ENCODE peak calls at places on chromosomes 1 and 21, in nine cellular contexts. N, G, Y, B, P, E, W, H and S are unnamed samples.
A peak's percentile ranks its signal among the peaks of the same experiment; 100 is the strongest.

GRCh38 chr1:228882785-228883450 is 147.6 kb downstream of the RHOU start:
- DNase-seq in N (no peak), G (no peak), Y (no peak), B (no peak), P (no peak), E (peak; percentile 16), W (no peak), H (no peak), S (no peak)

GRCh38 chr1:222792744-222793143 is 22.1 kb upstream of the DISP1 start:
- DNase-seq in N (no peak), G (no peak), Y (no peak), B (no peak), P (no peak), E (no peak), W (no peak), H (peak; percentile 38), S (no peak)

GRCh38 chr1:92404661-92405060 is 82.1 kb downstream of the GFI1 start:
- DNase-seq in N (no peak), G (no peak), Y (no peak), B (no peak), P (no peak), E (no peak), W (no peak), H (no peak), S (no peak)

GRCh38 chr1:14778882-14779594 is 180.6 kb downstream of the KAZN start:
- DNase-seq in N (peak; percentile 39), G (no peak), Y (no peak), B (peak; percentile 64), P (no peak), E (no peak), W (no peak), H (peak; percentile 79), S (no peak)

GRCh38 chr1:34779005-34779404 is 2.0 kb upstream of the GJB3 start:
- DNase-seq in N (no peak), G (no peak), Y (no peak), B (no peak), P (no peak), E (no peak), W (no peak), H (no peak), S (no peak)

GRCh38 chr1:165896277-165896676 is 68.9 kb downstream of the UCK2 start:
- DNase-seq in N (no peak), G (no peak), Y (no peak), B (no peak), P (no peak), E (no peak), W (no peak), H (no peak), S (no peak)

GRCh38 chr21:44018813-44019567 is 6.9 kb downstream of the TRAPPC10 start:
- DNase-seq in N (no peak), G (no peak), Y (no peak), B (no peak), P (no peak), E (no peak), W (no peak), H (peak; percentile 65), S (no peak)

GRCh38 chr1:3190256-3191041 is 121.4 kb downstream of the PRDM16 start:
- DNase-seq in N (no peak), G (no peak), Y (no peak), B (no peak), P (no peak), E (no peak), W (no peak), H (no peak), S (no peak)

GRCh38 chr21:29080454-29080930 is 7.0 kb upstream of the CCT8 start:
- DNase-seq in N (no peak), G (no peak), Y (no peak), B (no peak), P (no peak), E (peak; percentile 76), W (no peak), H (no peak), S (no peak)

GRCh38 chr21:37626320-37626719 is 259.7 kb downstream of the DYRK1A start:
- DNase-seq in N (no peak), G (no peak), Y (no peak), B (no peak), P (no peak), E (no peak), W (no peak), H (no peak), S (peak; percentile 8)

GRCh38 chr1:201450721-201451291 is 18.2 kb downstream of the PHLDA3 start:
- DNase-seq in N (no peak), G (peak; percentile 90), Y (no peak), B (no peak), P (peak; percentile 70), E (no peak), W (no peak), H (no peak), S (no peak)

GRCh38 chr1:230276401-230276800 is 149.7 kb downstream of the PGBD5 start:
- DNase-seq in N (no peak), G (no peak), Y (no peak), B (peak; percentile 2), P (no peak), E (peak; percentile 67), W (no peak), H (no peak), S (no peak)

DNA sequence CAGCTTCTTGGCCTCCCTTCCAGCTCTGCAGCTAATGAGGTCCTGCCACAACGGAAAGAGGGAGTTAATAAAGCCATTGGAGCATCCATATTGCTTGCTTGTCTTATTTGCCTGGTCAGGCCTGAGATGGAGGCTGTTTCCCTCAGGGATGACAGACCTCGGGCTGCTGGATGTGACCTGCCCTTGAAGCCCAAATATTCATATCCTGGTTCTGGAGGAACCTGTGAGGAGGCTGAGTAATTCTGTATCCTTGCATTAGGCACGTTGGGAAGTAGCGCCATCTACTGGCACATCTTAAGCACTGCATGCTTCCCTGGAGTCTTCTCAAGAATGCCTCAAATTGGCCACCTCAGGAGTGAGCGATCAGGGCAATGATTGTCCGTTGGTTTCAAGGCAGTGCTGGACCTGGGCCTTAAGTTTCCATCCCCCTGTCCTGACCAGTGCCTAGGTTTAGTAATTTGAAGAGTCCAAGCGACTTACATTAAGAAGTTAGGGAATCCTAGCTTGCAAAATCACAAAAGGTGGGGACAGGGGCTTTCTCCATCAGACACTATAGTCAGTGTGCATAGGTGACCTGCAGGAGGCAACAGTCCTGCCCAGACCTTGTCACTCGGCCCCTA is 13.8 kb upstream of the NASP start:
- DNase-seq in N (peak; percentile 41), G (peak; percentile 87), Y (no peak), B (peak; percentile 79), P (peak; percentile 70), E (peak; percentile 82), W (no peak), H (peak; percentile 79), S (peak; percentile 94)
- TF ChIP-seq POLR2AphosphoS5 in N (no peak), G (no peak), Y (peak; percentile 50), B (peak; percentile 37), P (peak; percentile 64), E (no peak), W (no peak), H (peak; percentile 37), S (peak; percentile 54)

DNA sequence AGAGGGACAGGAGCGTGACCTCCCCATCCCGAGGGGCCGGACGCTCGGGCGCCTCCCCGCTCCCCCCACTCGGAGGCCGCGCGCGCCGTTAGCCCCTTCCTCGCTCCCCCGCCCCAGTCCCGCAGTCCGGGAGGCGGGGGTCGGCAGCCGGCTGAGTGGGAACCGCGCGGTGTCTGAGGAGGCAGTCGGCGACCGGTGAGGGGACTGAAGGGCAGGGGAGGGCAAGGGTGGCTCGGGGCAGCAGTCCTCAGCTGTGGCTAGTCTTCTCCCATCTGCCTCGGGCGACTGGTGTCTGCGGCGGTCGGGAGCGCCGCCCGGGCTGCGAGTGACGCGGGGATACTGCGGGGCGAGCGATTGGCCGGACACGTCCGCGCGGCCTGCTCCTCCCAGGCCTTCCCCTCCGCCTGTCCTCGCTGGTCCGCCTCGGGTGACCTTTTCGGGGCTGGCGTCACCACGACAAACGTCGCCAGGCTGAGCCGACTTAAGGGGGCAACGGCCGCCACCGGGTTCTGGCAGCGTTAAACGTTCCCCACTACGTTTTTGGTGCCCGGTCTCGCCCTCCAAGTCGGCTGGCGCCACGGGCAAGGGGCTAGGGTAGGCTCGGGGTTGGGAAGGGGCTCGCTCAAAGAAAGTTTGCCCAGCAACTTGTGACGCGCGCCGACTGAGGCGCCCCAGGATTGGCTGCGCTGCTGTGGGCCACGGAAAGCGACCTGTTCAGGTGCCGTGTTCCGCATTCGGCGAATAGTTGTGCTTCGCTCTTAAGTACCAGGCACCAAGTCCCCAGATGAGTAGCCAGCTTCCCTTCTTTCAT is 538 bp downstream of the ZNF672 start:
- DNase-seq in N (peak; percentile 77), G (peak; percentile 97), Y (peak; percentile 72), B (peak; percentile 94), P (peak; percentile 90), E (peak; percentile 98), W (no peak), H (peak; percentile 85), S (peak; percentile 97)
- TF ChIP-seq POLR2A in N (peak; percentile 70), G (peak; percentile 80), Y (peak; percentile 68), B (peak; percentile 69), P (peak; percentile 75), E (peak; percentile 57), W (peak; percentile 82), H (peak; percentile 96), S (peak; percentile 83)

GRCh38 chr1:32972814-32973428 is 8.3 kb upstream of the RNF19B start:
- DNase-seq in N (peak; percentile 30), G (peak; percentile 77), Y (no peak), B (peak; percentile 70), P (peak; percentile 49), E (peak; percentile 85), W (no peak), H (no peak), S (no peak)
- TF ChIP-seq POLR2AphosphoS5 in N (no peak), G (peak; percentile 69), Y (no peak), B (peak; percentile 17), P (peak; percentile 11), E (peak; percentile 74), W (no peak), H (no peak), S (peak; percentile 53)

GRCh38 chr1:40697436-40697835 is 5.9 kb downstream of the NFYC start:
- DNase-seq in N (no peak), G (no peak), Y (no peak), B (no peak), P (no peak), E (no peak), W (no peak), H (no peak), S (no peak)

GRCh38 chr1:40703316-40703715 is 11.8 kb downstream of the NFYC start:
- DNase-seq in N (no peak), G (no peak), Y (no peak), B (no peak), P (no peak), E (no peak), W (no peak), H (peak; percentile 34), S (no peak)

GRCh38 chr1:40701684-40702083 is 10.2 kb downstream of the NFYC start:
- DNase-seq in N (no peak), G (no peak), Y (no peak), B (no peak), P (no peak), E (no peak), W (no peak), H (no peak), S (no peak)

GRCh38 chr1:40696294-40696693 is 4.8 kb downstream of the NFYC start:
- DNase-seq in N (no peak), G (no peak), Y (no peak), B (no peak), P (no peak), E (no peak), W (no peak), H (no peak), S (no peak)

DNA sequence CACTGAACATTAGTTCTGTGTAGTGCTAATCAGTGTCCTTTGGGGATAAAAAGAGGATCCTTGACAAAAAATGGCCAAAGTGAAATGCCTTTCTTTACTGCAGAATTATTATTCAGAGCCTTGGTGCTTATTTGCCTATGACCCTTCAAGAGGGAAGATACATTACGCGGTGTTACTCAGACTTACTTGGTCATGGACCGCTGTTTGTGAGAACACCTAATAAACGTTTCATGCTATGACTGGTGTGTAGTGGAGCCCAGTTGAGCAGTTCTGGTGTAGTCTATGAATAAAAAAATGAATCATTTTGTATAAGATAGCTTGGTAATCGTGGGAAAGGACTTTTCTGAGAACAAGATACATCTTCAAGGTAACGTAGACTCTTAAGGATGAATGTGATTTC is 8.3 kb downstream of the NFYC start:
- DNase-seq in N (no peak), G (no peak), Y (peak; percentile 25), B (no peak), P (no peak), E (no peak), W (peak; percentile 74), H (no peak), S (no peak)
- TF ChIP-seq POLR2A in N (no peak), G (no peak), Y (peak; percentile 39), B (no peak), P (no peak), E (no peak), W (no peak), H (no peak), S (no peak)